ENCODE peak calls at places on chromosomes 5 and 9, in seven cellular contexts. H is heart left ventricle, Q is aorta, M is heart right ventricle, J is A549, W is mucosa of descending colon, O is RWPE2. F is an unnamed sample.

GRCh38 chr9:113955076-113955752 is 79.1 kb downstream of the ZNF618 start:
- ATAC-seq in H (peak; percentile 16), Q (peak; percentile 37), M (no peak), J (no peak), W (no peak), O (no peak), F (peak; percentile 62)

GRCh38 chr5:78587775-78588291 is 60.7 kb downstream of the LHFPL2 start:
- ATAC-seq in H (peak; percentile 64), Q (peak; percentile 72), M (peak; percentile 70), J (no peak), W (peak; percentile 38), O (no peak), F (peak; percentile 85)

GRCh38 chr5:111635946-111636315 is 121.1 kb downstream of the NREP start:
- ATAC-seq in H (no peak), Q (no peak), M (no peak), J (no peak), W (no peak), O (no peak), F (peak; percentile 18)

GRCh38 chr5:1367149-1367548 is 22.2 kb upstream of the CLPTM1L start:
- ATAC-seq in H (no peak), Q (no peak), M (no peak), J (no peak), W (no peak), O (no peak), F (no peak)

GRCh38 chr5:113380299-113381014 is 54.3 kb downstream of the TSSK1B start:
- ATAC-seq in H (peak; percentile 33), Q (no peak), M (no peak), J (no peak), W (no peak), O (no peak), F (no peak)

GRCh38 chr5:35919191-35919590 is 19.2 kb downstream of the CAPSL start:
- ATAC-seq in H (no peak), Q (no peak), M (no peak), J (no peak), W (no peak), O (peak; percentile 80), F (no peak)

GRCh38 chr5:181187500-181188213 is 17.3 kb downstream of the TRIM7 start:
- ATAC-seq in H (peak; percentile 18), Q (peak; percentile 33), M (peak; percentile 19), J (peak; percentile 25), W (no peak), O (peak; percentile 13), F (peak; percentile 32)

GRCh38 chr5:12526113-12526512 is 621.9 kb upstream of the CTNND2 start:
- ATAC-seq in H (no peak), Q (no peak), M (no peak), J (no peak), W (no peak), O (peak; percentile 49), F (no peak)

GRCh38 chr5:171397190-171397589 is 9.5 kb downstream of the NPM1 start:
- ATAC-seq in H (no peak), Q (no peak), M (no peak), J (peak; percentile 19), W (no peak), O (no peak), F (no peak)

GRCh38 chr5:39618391-39618790 is 193.6 kb upstream of the DAB2 start:
- ATAC-seq in H (no peak), Q (no peak), M (no peak), J (no peak), W (no peak), O (no peak), F (no peak)

GRCh38 chr5:1107167-1108007 is 4.5 kb downstream of the SLC12A7 start:
- ATAC-seq in H (no peak), Q (no peak), M (no peak), J (no peak), W (peak; percentile 4), O (no peak), F (no peak)

GRCh38 chr5:15499528-15500325 is at the start of gene FBXL7:
- ATAC-seq in H (peak; percentile 90), Q (peak; percentile 90), M (peak; percentile 88), J (peak; percentile 88), W (peak; percentile 81), O (peak; percentile 80), F (peak; percentile 88)

GRCh38 chr5:17230808-17231525 is 13.5 kb downstream of the BASP1 start:
- ATAC-seq in H (no peak), Q (no peak), M (no peak), J (no peak), W (no peak), O (no peak), F (no peak)

GRCh38 chr9:109968702-109969450 is 188.9 kb downstream of the PALM2AKAP2 start:
- ATAC-seq in H (peak; percentile 79), Q (no peak), M (peak; percentile 80), J (peak; percentile 85), W (peak; percentile 29), O (peak; percentile 79), F (peak; percentile 63)

GRCh38 chr5:89282038-89282831 is 399.3 kb upstream of the MEF2C start:
- ATAC-seq in H (no peak), Q (no peak), M (no peak), J (no peak), W (no peak), O (peak; percentile 3), F (no peak)

GRCh38 chr9:83988411-83988810 is 7.8 kb downstream of the RMI1 start:
- ATAC-seq in H (no peak), Q (no peak), M (no peak), J (no peak), W (no peak), O (no peak), F (no peak)

GRCh38 chr5:56983593-56984361 is 31.9 kb upstream of the MIER3 start:
- ATAC-seq in H (no peak), Q (no peak), M (no peak), J (no peak), W (no peak), O (no peak), F (no peak)

GRCh38 chr9:72169185-72169584 is 19.9 kb downstream of the GDA start:
- ATAC-seq in H (peak; percentile 47), Q (no peak), M (no peak), J (no peak), W (no peak), O (no peak), F (no peak)

GRCh38 chr5:167816354-167816753 is 475.1 kb upstream of the WWC1 start:
- ATAC-seq in H (no peak), Q (no peak), M (no peak), J (no peak), W (no peak), O (peak; percentile 35), F (no peak)

GRCh38 chr5:80964491-80964890 is 4.3 kb downstream of the RASGRF2 start:
- ATAC-seq in H (no peak), Q (no peak), M (no peak), J (no peak), W (no peak), O (no peak), F (no peak)

GRCh38 chr5:80962630-80963520 is 2.7 kb downstream of the RASGRF2 start:
- ATAC-seq in H (no peak), Q (no peak), M (no peak), J (no peak), W (no peak), O (no peak), F (no peak)

GRCh38 chr5:80963521-80963895 is 3.3 kb downstream of the RASGRF2 start:
- ATAC-seq in H (no peak), Q (no peak), M (no peak), J (no peak), W (no peak), O (no peak), F (no peak)

GRCh38 chr5:80964919-80965318 is 4.8 kb downstream of the RASGRF2 start:
- ATAC-seq in H (no peak), Q (no peak), M (no peak), J (no peak), W (no peak), O (no peak), F (no peak)

DNA sequence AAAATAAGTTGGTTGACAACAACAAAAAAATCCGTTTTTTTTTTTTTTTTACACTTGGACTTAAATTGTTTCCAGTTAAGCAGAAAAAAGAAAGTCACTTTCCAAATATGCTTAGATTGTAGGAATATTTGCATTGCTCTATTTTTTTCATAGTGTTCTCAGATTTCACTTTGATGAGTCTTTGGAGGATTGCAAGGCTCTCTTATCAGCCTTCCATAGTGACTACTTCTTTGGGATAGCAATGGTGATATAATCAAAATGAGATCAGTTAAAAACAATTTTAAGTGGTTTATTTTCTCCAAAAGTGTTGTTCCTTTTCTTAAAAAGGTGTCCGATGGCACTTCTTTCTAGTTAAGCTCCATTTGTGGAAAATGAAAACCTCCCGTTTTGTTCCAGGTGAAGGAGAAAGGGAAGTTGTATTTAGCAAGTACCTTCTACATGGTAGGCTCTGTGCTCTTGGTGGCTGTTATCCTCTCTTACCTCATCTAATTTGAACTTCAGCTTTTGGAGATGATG is 3.9 kb downstream of the RASGRF2 start:
- ATAC-seq in H (no peak), Q (no peak), M (no peak), J (no peak), W (no peak), O (no peak), F (no peak)
- H3K4me3 ChIP-seq in H (no peak overlapping the region), Q (no peak overlapping the region), M (no peak overlapping the region), J (no peak overlapping the region), W (no peak overlapping the region), O (no peak overlapping the region), F (no peak overlapping the region)

DNA sequence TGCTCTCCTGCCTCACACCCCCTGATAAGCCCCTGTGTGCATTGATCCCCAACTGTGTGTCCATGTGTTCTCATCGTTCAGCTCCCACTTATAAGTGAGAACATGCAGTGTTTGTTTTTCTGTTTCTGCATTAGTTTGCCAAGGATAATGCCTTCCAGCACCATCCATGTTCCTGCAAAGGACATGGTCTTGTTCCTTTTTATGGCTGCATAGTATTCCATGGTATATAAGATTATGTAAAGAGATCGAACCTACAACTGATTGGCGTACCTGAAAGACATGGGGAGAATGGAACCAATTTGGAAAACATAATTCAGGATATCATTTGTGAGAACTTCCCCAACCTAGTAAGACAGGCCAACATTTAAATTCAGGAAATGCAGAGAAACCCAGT is 32.4 kb downstream of the ANKRD33B start:
- ATAC-seq in H (no peak), Q (no peak), M (no peak), J (no peak), W (no peak), O (no peak), F (no peak)
- H3K4me3 ChIP-seq in H (no peak overlapping the region), Q (no peak overlapping the region), M (no peak overlapping the region), J (peak overlapping the region; percentile 19), W (no peak overlapping the region), O (no peak overlapping the region), F (no peak overlapping the region)

GRCh38 chr9:137303031-137303892 is 1.2 kb upstream of the NRARP start:
- ATAC-seq in H (no peak), Q (no peak), M (no peak), J (no peak), W (peak; percentile 46), O (peak; percentile 3), F (no peak)
- H3K4me3 ChIP-seq in H (no peak overlapping the region), Q (no peak overlapping the region), M (peak overlapping the region; percentile 53), J (no peak overlapping the region), W (peak overlapping the region; percentile 30), O (peak overlapping the region; percentile 44), F (no peak overlapping the region)

DNA sequence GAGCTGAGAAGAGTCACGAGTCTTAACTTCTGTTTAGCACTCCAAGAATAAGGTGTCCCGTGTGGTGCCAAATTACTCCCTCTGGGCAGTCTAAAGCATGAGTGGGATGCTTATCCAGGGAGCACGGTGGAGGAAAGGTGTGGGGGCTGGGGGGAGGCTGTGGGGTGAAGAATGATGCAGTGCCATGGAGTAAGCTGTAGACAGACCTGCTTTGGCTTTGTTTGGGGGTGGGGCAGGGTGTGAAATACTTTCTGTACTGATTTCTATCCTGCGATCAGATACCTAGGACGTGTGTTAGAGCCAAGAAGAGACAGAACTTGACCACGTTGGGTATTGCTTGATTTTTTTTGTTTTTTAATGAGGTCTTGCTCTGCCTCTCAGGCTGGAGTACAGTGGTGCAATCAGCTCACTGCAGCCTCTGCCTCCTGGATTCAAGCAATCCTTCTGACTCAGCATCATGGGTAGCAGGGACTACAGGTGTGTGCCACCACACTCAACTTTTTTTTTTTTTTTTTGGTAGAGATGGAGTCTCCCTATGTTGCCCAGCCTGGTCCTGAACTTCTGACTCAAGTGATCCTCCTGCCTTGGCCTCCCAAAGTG is 232.8 kb downstream of the MAN2A1 start:
- ATAC-seq in H (peak; percentile 86), Q (no peak), M (peak; percentile 43), J (no peak), W (peak; percentile 31), O (no peak), F (peak; percentile 31)
- H3K4me3 ChIP-seq in H (no peak overlapping the region), Q (no peak overlapping the region), M (no peak overlapping the region), J (no peak overlapping the region), W (no peak overlapping the region), O (no peak overlapping the region), F (no peak overlapping the region)

F was measured in gastroesophageal sphincter.